ENCODE peak calls at places on chromosomes 3 and 15, in ten cellular contexts. One of them, this sample, is unnamed.
A peak's percentile ranks its signal among the peaks of the same experiment; 100 is the strongest.

GRCh38 chr3:71694358-71694999 is 30.7 kb downstream of the EIF4E3 start:
- DNase-seq in NCI-H524: no peak
- DNase-seq in left ventricle myocardium inferior: no peak
- DNase-seq in nephron progenitor cell: no peak
- DNase-seq in activated CD8-positive, alpha-beta memory T cell treated with anti-CD3 and anti-CD28 coated beads, Interleukin-2, amount 50 U/mL, for 48 hours: no peak
- DNase-seq in AG09309: no peak
- DNase-seq in NT2/D1: no peak
- DNase-seq in NCI-H1436: no peak
- DNase-seq in T1000: no peak
- DNase-seq in activated CD4-positive, alpha-beta T cell treated with anti-CD3 and anti-CD28 coated beads, Interleukin-2, amount 50 U/mL, for 48 hours: no peak
- DNase-seq in this sample: peak; percentile 76

GRCh38 chr3:61813656-61814055 is 252.3 kb downstream of the PTPRG start:
- DNase-seq in NCI-H524: no peak
- DNase-seq in left ventricle myocardium inferior: no peak
- DNase-seq in nephron progenitor cell: no peak
- DNase-seq in activated CD8-positive, alpha-beta memory T cell treated with anti-CD3 and anti-CD28 coated beads, Interleukin-2, amount 50 U/mL, for 48 hours: no peak
- DNase-seq in AG09309: no peak
- DNase-seq in NT2/D1: no peak
- DNase-seq in NCI-H1436: no peak
- DNase-seq in T1000: no peak
- DNase-seq in activated CD4-positive, alpha-beta T cell treated with anti-CD3 and anti-CD28 coated beads, Interleukin-2, amount 50 U/mL, for 48 hours: no peak
- DNase-seq in this sample: no peak

GRCh38 chr3:94001825-94002495 is 22.0 kb downstream of the ARL13B start:
- DNase-seq in NCI-H524: no peak
- DNase-seq in left ventricle myocardium inferior: no peak
- DNase-seq in nephron progenitor cell: no peak
- DNase-seq in activated CD8-positive, alpha-beta memory T cell treated with anti-CD3 and anti-CD28 coated beads, Interleukin-2, amount 50 U/mL, for 48 hours: no peak
- DNase-seq in AG09309: no peak
- DNase-seq in NT2/D1: no peak
- DNase-seq in NCI-H1436: no peak
- DNase-seq in T1000: no peak
- DNase-seq in activated CD4-positive, alpha-beta T cell treated with anti-CD3 and anti-CD28 coated beads, Interleukin-2, amount 50 U/mL, for 48 hours: no peak
- DNase-seq in this sample: no peak

GRCh38 chr3:99659032-99659431 is 20.6 kb downstream of the COL8A1 start:
- DNase-seq in NCI-H524: no peak
- DNase-seq in left ventricle myocardium inferior: no peak
- DNase-seq in nephron progenitor cell: no peak
- DNase-seq in activated CD8-positive, alpha-beta memory T cell treated with anti-CD3 and anti-CD28 coated beads, Interleukin-2, amount 50 U/mL, for 48 hours: no peak
- DNase-seq in AG09309: peak; percentile 99
- DNase-seq in NT2/D1: no peak
- DNase-seq in NCI-H1436: no peak
- DNase-seq in T1000: peak; percentile 76
- DNase-seq in activated CD4-positive, alpha-beta T cell treated with anti-CD3 and anti-CD28 coated beads, Interleukin-2, amount 50 U/mL, for 48 hours: no peak
- DNase-seq in this sample: peak; percentile 81

GRCh38 chr15:90064931-90065681 is 37.2 kb downstream of the IDH2 start:
- DNase-seq in NCI-H524: no peak
- DNase-seq in left ventricle myocardium inferior: peak; percentile 80
- DNase-seq in nephron progenitor cell: peak; percentile 43
- DNase-seq in activated CD8-positive, alpha-beta memory T cell treated with anti-CD3 and anti-CD28 coated beads, Interleukin-2, amount 50 U/mL, for 48 hours: no peak
- DNase-seq in AG09309: no peak
- DNase-seq in NT2/D1: no peak
- DNase-seq in NCI-H1436: no peak
- DNase-seq in T1000: no peak
- DNase-seq in activated CD4-positive, alpha-beta T cell treated with anti-CD3 and anti-CD28 coated beads, Interleukin-2, amount 50 U/mL, for 48 hours: no peak
- DNase-seq in this sample: no peak

GRCh38 chr3:71372911-71373637 is 210.5 kb downstream of the FOXP1 start:
- DNase-seq in NCI-H524: no peak
- DNase-seq in left ventricle myocardium inferior: no peak
- DNase-seq in nephron progenitor cell: no peak
- DNase-seq in activated CD8-positive, alpha-beta memory T cell treated with anti-CD3 and anti-CD28 coated beads, Interleukin-2, amount 50 U/mL, for 48 hours: no peak
- DNase-seq in AG09309: no peak
- DNase-seq in NT2/D1: no peak
- DNase-seq in NCI-H1436: no peak
- DNase-seq in T1000: no peak
- DNase-seq in activated CD4-positive, alpha-beta T cell treated with anti-CD3 and anti-CD28 coated beads, Interleukin-2, amount 50 U/mL, for 48 hours: no peak
- DNase-seq in this sample: no peak

GRCh38 chr3:152436707-152437615 is 168.2 kb downstream of the MBNL1 start:
- DNase-seq in NCI-H524: no peak
- DNase-seq in left ventricle myocardium inferior: no peak
- DNase-seq in nephron progenitor cell: no peak
- DNase-seq in activated CD8-positive, alpha-beta memory T cell treated with anti-CD3 and anti-CD28 coated beads, Interleukin-2, amount 50 U/mL, for 48 hours: no peak
- DNase-seq in AG09309: no peak
- DNase-seq in NT2/D1: no peak
- DNase-seq in NCI-H1436: no peak
- DNase-seq in T1000: no peak
- DNase-seq in activated CD4-positive, alpha-beta T cell treated with anti-CD3 and anti-CD28 coated beads, Interleukin-2, amount 50 U/mL, for 48 hours: no peak
- DNase-seq in this sample: no peak

GRCh38 chr3:124881976-124882697 is 5.0 kb downstream of the ITGB5 start:
- DNase-seq in NCI-H524: no peak
- DNase-seq in left ventricle myocardium inferior: no peak
- DNase-seq in nephron progenitor cell: no peak
- DNase-seq in activated CD8-positive, alpha-beta memory T cell treated with anti-CD3 and anti-CD28 coated beads, Interleukin-2, amount 50 U/mL, for 48 hours: no peak
- DNase-seq in AG09309: no peak
- DNase-seq in NT2/D1: no peak
- DNase-seq in NCI-H1436: no peak
- DNase-seq in T1000: no peak
- DNase-seq in activated CD4-positive, alpha-beta T cell treated with anti-CD3 and anti-CD28 coated beads, Interleukin-2, amount 50 U/mL, for 48 hours: no peak
- DNase-seq in this sample: no peak

GRCh38 chr15:64001148-64001547 is 45.1 kb downstream of the DAPK2 start:
- DNase-seq in NCI-H524: no peak
- DNase-seq in left ventricle myocardium inferior: no peak
- DNase-seq in nephron progenitor cell: no peak
- DNase-seq in activated CD8-positive, alpha-beta memory T cell treated with anti-CD3 and anti-CD28 coated beads, Interleukin-2, amount 50 U/mL, for 48 hours: no peak
- DNase-seq in AG09309: no peak
- DNase-seq in NT2/D1: no peak
- DNase-seq in NCI-H1436: no peak
- DNase-seq in T1000: no peak
- DNase-seq in activated CD4-positive, alpha-beta T cell treated with anti-CD3 and anti-CD28 coated beads, Interleukin-2, amount 50 U/mL, for 48 hours: no peak
- DNase-seq in this sample: no peak

GRCh38 chr3:150253622-150254021 is 154.5 kb upstream of the TSC22D2 start:
- DNase-seq in NCI-H524: peak; percentile 55
- DNase-seq in left ventricle myocardium inferior: no peak
- DNase-seq in nephron progenitor cell: no peak
- DNase-seq in activated CD8-positive, alpha-beta memory T cell treated with anti-CD3 and anti-CD28 coated beads, Interleukin-2, amount 50 U/mL, for 48 hours: no peak
- DNase-seq in AG09309: no peak
- DNase-seq in NT2/D1: no peak
- DNase-seq in NCI-H1436: no peak
- DNase-seq in T1000: no peak
- DNase-seq in activated CD4-positive, alpha-beta T cell treated with anti-CD3 and anti-CD28 coated beads, Interleukin-2, amount 50 U/mL, for 48 hours: no peak
- DNase-seq in this sample: no peak

GRCh38 chr3:188113761-188114160 is 40.2 kb upstream of the LPP start:
- DNase-seq in NCI-H524: no peak
- DNase-seq in left ventricle myocardium inferior: no peak
- DNase-seq in nephron progenitor cell: no peak
- DNase-seq in activated CD8-positive, alpha-beta memory T cell treated with anti-CD3 and anti-CD28 coated beads, Interleukin-2, amount 50 U/mL, for 48 hours: no peak
- DNase-seq in AG09309: no peak
- DNase-seq in NT2/D1: no peak
- DNase-seq in NCI-H1436: no peak
- DNase-seq in T1000: no peak
- DNase-seq in activated CD4-positive, alpha-beta T cell treated with anti-CD3 and anti-CD28 coated beads, Interleukin-2, amount 50 U/mL, for 48 hours: no peak
- DNase-seq in this sample: no peak

GRCh38 chr3:187210555-187211327 is 13.5 kb downstream of the RTP1 start:
- DNase-seq in NCI-H524: no peak
- DNase-seq in left ventricle myocardium inferior: no peak
- DNase-seq in nephron progenitor cell: no peak
- DNase-seq in activated CD8-positive, alpha-beta memory T cell treated with anti-CD3 and anti-CD28 coated beads, Interleukin-2, amount 50 U/mL, for 48 hours: no peak
- DNase-seq in AG09309: peak; percentile 78
- DNase-seq in NT2/D1: peak; percentile 35
- DNase-seq in NCI-H1436: no peak
- DNase-seq in T1000: no peak
- DNase-seq in activated CD4-positive, alpha-beta T cell treated with anti-CD3 and anti-CD28 coated beads, Interleukin-2, amount 50 U/mL, for 48 hours: no peak
- DNase-seq in this sample: no peak

GRCh38 chr3:72968280-72968679 is 28.3 kb upstream of the PPP4R2 start:
- DNase-seq in NCI-H524: no peak
- DNase-seq in left ventricle myocardium inferior: no peak
- DNase-seq in nephron progenitor cell: no peak
- DNase-seq in activated CD8-positive, alpha-beta memory T cell treated with anti-CD3 and anti-CD28 coated beads, Interleukin-2, amount 50 U/mL, for 48 hours: no peak
- DNase-seq in AG09309: no peak
- DNase-seq in NT2/D1: no peak
- DNase-seq in NCI-H1436: no peak
- DNase-seq in T1000: no peak
- DNase-seq in activated CD4-positive, alpha-beta T cell treated with anti-CD3 and anti-CD28 coated beads, Interleukin-2, amount 50 U/mL, for 48 hours: no peak
- DNase-seq in this sample: no peak

GRCh38 chr3:51630513-51630912 is 40.5 kb upstream of the TEX264 start:
- DNase-seq in NCI-H524: no peak
- DNase-seq in left ventricle myocardium inferior: no peak
- DNase-seq in nephron progenitor cell: no peak
- DNase-seq in activated CD8-positive, alpha-beta memory T cell treated with anti-CD3 and anti-CD28 coated beads, Interleukin-2, amount 50 U/mL, for 48 hours: no peak
- DNase-seq in AG09309: no peak
- DNase-seq in NT2/D1: no peak
- DNase-seq in NCI-H1436: no peak
- DNase-seq in T1000: no peak
- DNase-seq in activated CD4-positive, alpha-beta T cell treated with anti-CD3 and anti-CD28 coated beads, Interleukin-2, amount 50 U/mL, for 48 hours: no peak
- DNase-seq in this sample: no peak

GRCh38 chr3:129992781-129993180 is 18.3 kb downstream of the TRH start:
- DNase-seq in NCI-H524: peak; percentile 37
- DNase-seq in left ventricle myocardium inferior: no peak
- DNase-seq in nephron progenitor cell: no peak
- DNase-seq in activated CD8-positive, alpha-beta memory T cell treated with anti-CD3 and anti-CD28 coated beads, Interleukin-2, amount 50 U/mL, for 48 hours: no peak
- DNase-seq in AG09309: no peak
- DNase-seq in NT2/D1: no peak
- DNase-seq in NCI-H1436: peak; percentile 41
- DNase-seq in T1000: no peak
- DNase-seq in activated CD4-positive, alpha-beta T cell treated with anti-CD3 and anti-CD28 coated beads, Interleukin-2, amount 50 U/mL, for 48 hours: no peak
- DNase-seq in this sample: no peak

GRCh38 chr3:187783098-187783497 is 37.8 kb upstream of the BCL6 start:
- DNase-seq in NCI-H524: no peak
- DNase-seq in left ventricle myocardium inferior: peak; percentile 32
- DNase-seq in nephron progenitor cell: no peak
- DNase-seq in activated CD8-positive, alpha-beta memory T cell treated with anti-CD3 and anti-CD28 coated beads, Interleukin-2, amount 50 U/mL, for 48 hours: no peak
- DNase-seq in AG09309: peak; percentile 94
- DNase-seq in NT2/D1: no peak
- DNase-seq in NCI-H1436: no peak
- DNase-seq in T1000: no peak
- DNase-seq in activated CD4-positive, alpha-beta T cell treated with anti-CD3 and anti-CD28 coated beads, Interleukin-2, amount 50 U/mL, for 48 hours: no peak
- DNase-seq in this sample: peak; percentile 62

GRCh38 chr3:46359748-46360509 is 6.0 kb downstream of the CCR2 start:
- DNase-seq in NCI-H524: no peak
- DNase-seq in left ventricle myocardium inferior: no peak
- DNase-seq in nephron progenitor cell: no peak
- DNase-seq in activated CD8-positive, alpha-beta memory T cell treated with anti-CD3 and anti-CD28 coated beads, Interleukin-2, amount 50 U/mL, for 48 hours: no peak
- DNase-seq in AG09309: no peak
- DNase-seq in NT2/D1: no peak
- DNase-seq in NCI-H1436: peak; percentile 11
- DNase-seq in T1000: no peak
- DNase-seq in activated CD4-positive, alpha-beta T cell treated with anti-CD3 and anti-CD28 coated beads, Interleukin-2, amount 50 U/mL, for 48 hours: no peak
- DNase-seq in this sample: no peak

GRCh38 chr15:101062471-101063171 is 143.5 kb downstream of the LRRK1 start:
- DNase-seq in NCI-H524: no peak
- DNase-seq in left ventricle myocardium inferior: no peak
- DNase-seq in nephron progenitor cell: no peak
- DNase-seq in activated CD8-positive, alpha-beta memory T cell treated with anti-CD3 and anti-CD28 coated beads, Interleukin-2, amount 50 U/mL, for 48 hours: no peak
- DNase-seq in AG09309: no peak
- DNase-seq in NT2/D1: peak; percentile 52
- DNase-seq in NCI-H1436: no peak
- DNase-seq in T1000: no peak
- DNase-seq in activated CD4-positive, alpha-beta T cell treated with anti-CD3 and anti-CD28 coated beads, Interleukin-2, amount 50 U/mL, for 48 hours: no peak
- DNase-seq in this sample: no peak

GRCh38 chr3:179716811-179717210 is 64.0 kb downstream of the USP13 start:
- DNase-seq in NCI-H524: no peak
- DNase-seq in left ventricle myocardium inferior: no peak
- DNase-seq in nephron progenitor cell: no peak
- DNase-seq in activated CD8-positive, alpha-beta memory T cell treated with anti-CD3 and anti-CD28 coated beads, Interleukin-2, amount 50 U/mL, for 48 hours: no peak
- DNase-seq in AG09309: peak; percentile 73
- DNase-seq in NT2/D1: no peak
- DNase-seq in NCI-H1436: no peak
- DNase-seq in T1000: no peak
- DNase-seq in activated CD4-positive, alpha-beta T cell treated with anti-CD3 and anti-CD28 coated beads, Interleukin-2, amount 50 U/mL, for 48 hours: no peak
- DNase-seq in this sample: peak; percentile 34

GRCh38 chr15:90286678-90287077 is 21.2 kb downstream of the NGRN start:
- DNase-seq in NCI-H524: peak; percentile 39
- DNase-seq in left ventricle myocardium inferior: no peak
- DNase-seq in nephron progenitor cell: no peak
- DNase-seq in activated CD8-positive, alpha-beta memory T cell treated with anti-CD3 and anti-CD28 coated beads, Interleukin-2, amount 50 U/mL, for 48 hours: no peak
- DNase-seq in AG09309: no peak
- DNase-seq in NT2/D1: no peak
- DNase-seq in NCI-H1436: no peak
- DNase-seq in T1000: no peak
- DNase-seq in activated CD4-positive, alpha-beta T cell treated with anti-CD3 and anti-CD28 coated beads, Interleukin-2, amount 50 U/mL, for 48 hours: peak; percentile 25
- DNase-seq in this sample: no peak

GRCh38 chr15:77659350-77660321 is 26.9 kb upstream of the LINGO1 start:
- DNase-seq in NCI-H524: peak; percentile 75
- DNase-seq in left ventricle myocardium inferior: peak; percentile 34
- DNase-seq in nephron progenitor cell: peak; percentile 76
- DNase-seq in activated CD8-positive, alpha-beta memory T cell treated with anti-CD3 and anti-CD28 coated beads, Interleukin-2, amount 50 U/mL, for 48 hours: peak; percentile 68
- DNase-seq in AG09309: peak; percentile 7
- DNase-seq in NT2/D1: peak; percentile 50
- DNase-seq in NCI-H1436: peak; percentile 72
- DNase-seq in T1000: no peak
- DNase-seq in activated CD4-positive, alpha-beta T cell treated with anti-CD3 and anti-CD28 coated beads, Interleukin-2, amount 50 U/mL, for 48 hours: peak; percentile 62
- DNase-seq in this sample: no peak

GRCh38 chr3:71258116-71258515 is 325.4 kb downstream of the FOXP1 start:
- DNase-seq in NCI-H524: no peak
- DNase-seq in left ventricle myocardium inferior: no peak
- DNase-seq in nephron progenitor cell: no peak
- DNase-seq in activated CD8-positive, alpha-beta memory T cell treated with anti-CD3 and anti-CD28 coated beads, Interleukin-2, amount 50 U/mL, for 48 hours: no peak
- DNase-seq in AG09309: peak; percentile 59
- DNase-seq in NT2/D1: no peak
- DNase-seq in NCI-H1436: peak; percentile 40
- DNase-seq in T1000: no peak
- DNase-seq in activated CD4-positive, alpha-beta T cell treated with anti-CD3 and anti-CD28 coated beads, Interleukin-2, amount 50 U/mL, for 48 hours: no peak
- DNase-seq in this sample: peak; percentile 34

GRCh38 chr3:102512734-102513518 is 78.1 kb downstream of the ZPLD1 start:
- DNase-seq in NCI-H524: peak; percentile 68
- DNase-seq in left ventricle myocardium inferior: no peak
- DNase-seq in nephron progenitor cell: no peak
- DNase-seq in activated CD8-positive, alpha-beta memory T cell treated with anti-CD3 and anti-CD28 coated beads, Interleukin-2, amount 50 U/mL, for 48 hours: no peak
- DNase-seq in AG09309: no peak
- DNase-seq in NT2/D1: no peak
- DNase-seq in NCI-H1436: peak; percentile 28
- DNase-seq in T1000: no peak
- DNase-seq in activated CD4-positive, alpha-beta T cell treated with anti-CD3 and anti-CD28 coated beads, Interleukin-2, amount 50 U/mL, for 48 hours: no peak
- DNase-seq in this sample: no peak

GRCh38 chr3:186643493-186643892 is 3.3 kb downstream of the FETUB start:
- DNase-seq in NCI-H524: no peak
- DNase-seq in left ventricle myocardium inferior: no peak
- DNase-seq in nephron progenitor cell: no peak
- DNase-seq in activated CD8-positive, alpha-beta memory T cell treated with anti-CD3 and anti-CD28 coated beads, Interleukin-2, amount 50 U/mL, for 48 hours: no peak
- DNase-seq in AG09309: no peak
- DNase-seq in NT2/D1: peak; percentile 55
- DNase-seq in NCI-H1436: no peak
- DNase-seq in T1000: no peak
- DNase-seq in activated CD4-positive, alpha-beta T cell treated with anti-CD3 and anti-CD28 coated beads, Interleukin-2, amount 50 U/mL, for 48 hours: no peak
- DNase-seq in this sample: no peak

GRCh38 chr3:4220050-4220449 is 83.1 kb upstream of the SETMAR start:
- DNase-seq in NCI-H524: peak; percentile 56
- DNase-seq in left ventricle myocardium inferior: no peak
- DNase-seq in nephron progenitor cell: no peak
- DNase-seq in activated CD8-positive, alpha-beta memory T cell treated with anti-CD3 and anti-CD28 coated beads, Interleukin-2, amount 50 U/mL, for 48 hours: no peak
- DNase-seq in AG09309: no peak
- DNase-seq in NT2/D1: no peak
- DNase-seq in NCI-H1436: no peak
- DNase-seq in T1000: no peak
- DNase-seq in activated CD4-positive, alpha-beta T cell treated with anti-CD3 and anti-CD28 coated beads, Interleukin-2, amount 50 U/mL, for 48 hours: no peak
- DNase-seq in this sample: no peak

GRCh38 chr15:87739866-87740265 is 516.7 kb downstream of the NTRK3 start:
- DNase-seq in NCI-H524: no peak
- DNase-seq in left ventricle myocardium inferior: no peak
- DNase-seq in nephron progenitor cell: no peak
- DNase-seq in activated CD8-positive, alpha-beta memory T cell treated with anti-CD3 and anti-CD28 coated beads, Interleukin-2, amount 50 U/mL, for 48 hours: no peak
- DNase-seq in AG09309: no peak
- DNase-seq in NT2/D1: no peak
- DNase-seq in NCI-H1436: no peak
- DNase-seq in T1000: no peak
- DNase-seq in activated CD4-positive, alpha-beta T cell treated with anti-CD3 and anti-CD28 coated beads, Interleukin-2, amount 50 U/mL, for 48 hours: no peak
- DNase-seq in this sample: no peak

GRCh38 chr15:72203507-72203837 is 5.9 kb upstream of the GRAMD2A start:
- DNase-seq in NCI-H524: no peak
- DNase-seq in left ventricle myocardium inferior: peak; percentile 77
- DNase-seq in nephron progenitor cell: no peak
- DNase-seq in activated CD8-positive, alpha-beta memory T cell treated with anti-CD3 and anti-CD28 coated beads, Interleukin-2, amount 50 U/mL, for 48 hours: peak; percentile 44
- DNase-seq in AG09309: peak; percentile 76
- DNase-seq in NT2/D1: no peak
- DNase-seq in NCI-H1436: no peak
- DNase-seq in T1000: peak; percentile 29
- DNase-seq in activated CD4-positive, alpha-beta T cell treated with anti-CD3 and anti-CD28 coated beads, Interleukin-2, amount 50 U/mL, for 48 hours: no peak
- DNase-seq in this sample: peak; percentile 67